ENCODE peak calls at places on chromosomes 3 and 15, in ten cellular contexts. One of them, this sample, is unnamed. For H3K9me3 and H3K27me3, the result is how much of the 10 kb centered on the place peaks cover.

GRCh38 chr3:195030791-195031321 is 240.1 kb downstream of the XXYLT1 start:
- DNase-seq in right cardiac atrium: peak
- DNase-seq in lower lobe of right lung: no peak
- DNase-seq in right atrium auricular region: no peak
- DNase-seq in body of pancreas: no peak
- DNase-seq in iPS DF 6.9: no peak
- DNase-seq in gastrocnemius medialis: no peak
- DNase-seq in GM23248: no peak
- DNase-seq in neuronal stem cell: no peak
- DNase-seq in MM.1S: no peak
- DNase-seq in this sample: no peak

GRCh38 chr3:36477655-36478054 is 97.4 kb downstream of the STAC start:
- DNase-seq in right cardiac atrium: no peak
- DNase-seq in lower lobe of right lung: no peak
- DNase-seq in right atrium auricular region: no peak
- DNase-seq in body of pancreas: no peak
- DNase-seq in iPS DF 6.9: no peak
- DNase-seq in gastrocnemius medialis: no peak
- DNase-seq in GM23248: peak
- DNase-seq in neuronal stem cell: no peak
- DNase-seq in MM.1S: no peak
- DNase-seq in this sample: no peak

GRCh38 chr15:39748276-39748675 is 34.4 kb downstream of the FSIP1 start:
- DNase-seq in right cardiac atrium: no peak
- DNase-seq in lower lobe of right lung: no peak
- DNase-seq in right atrium auricular region: no peak
- DNase-seq in body of pancreas: peak
- DNase-seq in iPS DF 6.9: no peak
- DNase-seq in gastrocnemius medialis: no peak
- DNase-seq in GM23248: peak
- DNase-seq in neuronal stem cell: no peak
- DNase-seq in MM.1S: no peak
- DNase-seq in this sample: no peak

GRCh38 chr3:111956995-111957736 is 21.7 kb upstream of the ABHD10 start:
- DNase-seq in right cardiac atrium: no peak
- DNase-seq in lower lobe of right lung: no peak
- DNase-seq in right atrium auricular region: no peak
- DNase-seq in body of pancreas: no peak
- DNase-seq in iPS DF 6.9: no peak
- DNase-seq in gastrocnemius medialis: no peak
- DNase-seq in GM23248: no peak
- DNase-seq in neuronal stem cell: no peak
- DNase-seq in MM.1S: no peak
- DNase-seq in this sample: peak

GRCh38 chr15:78540135-78540954 is at the start of gene PSMA4:
- DNase-seq in right cardiac atrium: peak
- DNase-seq in lower lobe of right lung: peak
- DNase-seq in right atrium auricular region: peak
- DNase-seq in body of pancreas: peak
- DNase-seq in iPS DF 6.9: peak
- DNase-seq in gastrocnemius medialis: peak
- DNase-seq in GM23248: peak
- DNase-seq in neuronal stem cell: peak
- DNase-seq in MM.1S: peak
- DNase-seq in this sample: peak

GRCh38 chr15:75152382-75153079 is 49.2 kb upstream of the C15orf39 start:
- DNase-seq in right cardiac atrium: no peak
- DNase-seq in lower lobe of right lung: no peak
- DNase-seq in right atrium auricular region: no peak
- DNase-seq in body of pancreas: no peak
- DNase-seq in iPS DF 6.9: no peak
- DNase-seq in gastrocnemius medialis: no peak
- DNase-seq in GM23248: no peak
- DNase-seq in neuronal stem cell: no peak
- DNase-seq in MM.1S: no peak
- DNase-seq in this sample: no peak

GRCh38 chr3:18683900-18684299 is 258.8 kb upstream of the SATB1 start:
- DNase-seq in right cardiac atrium: no peak
- DNase-seq in lower lobe of right lung: no peak
- DNase-seq in right atrium auricular region: no peak
- DNase-seq in body of pancreas: no peak
- DNase-seq in iPS DF 6.9: no peak
- DNase-seq in gastrocnemius medialis: no peak
- DNase-seq in GM23248: no peak
- DNase-seq in neuronal stem cell: no peak
- DNase-seq in MM.1S: no peak
- DNase-seq in this sample: no peak

GRCh38 chr15:89362203-89363101 is 27.8 kb upstream of the POLG start:
- DNase-seq in right cardiac atrium: no peak
- DNase-seq in lower lobe of right lung: no peak
- DNase-seq in right atrium auricular region: no peak
- DNase-seq in body of pancreas: no peak
- DNase-seq in iPS DF 6.9: no peak
- DNase-seq in gastrocnemius medialis: no peak
- DNase-seq in GM23248: no peak
- DNase-seq in neuronal stem cell: no peak
- DNase-seq in MM.1S: no peak
- DNase-seq in this sample: no peak

GRCh38 chr3:78134496-78134895 is 1094.6 kb downstream of the ROBO2 start:
- DNase-seq in right cardiac atrium: no peak
- DNase-seq in lower lobe of right lung: no peak
- DNase-seq in right atrium auricular region: no peak
- DNase-seq in body of pancreas: no peak
- DNase-seq in iPS DF 6.9: no peak
- DNase-seq in gastrocnemius medialis: no peak
- DNase-seq in GM23248: no peak
- DNase-seq in neuronal stem cell: no peak
- DNase-seq in MM.1S: no peak
- DNase-seq in this sample: no peak

GRCh38 chr15:60679256-60679655 is 200.3 kb upstream of the ICE2 start:
- DNase-seq in right cardiac atrium: no peak
- DNase-seq in lower lobe of right lung: no peak
- DNase-seq in right atrium auricular region: no peak
- DNase-seq in body of pancreas: no peak
- DNase-seq in iPS DF 6.9: no peak
- DNase-seq in gastrocnemius medialis: no peak
- DNase-seq in GM23248: peak
- DNase-seq in neuronal stem cell: no peak
- DNase-seq in MM.1S: no peak
- DNase-seq in this sample: no peak

GRCh38 chr3:22089284-22089683 is 338.3 kb upstream of the ZNF385D start:
- DNase-seq in right cardiac atrium: no peak
- DNase-seq in lower lobe of right lung: no peak
- DNase-seq in right atrium auricular region: no peak
- DNase-seq in body of pancreas: peak
- DNase-seq in iPS DF 6.9: peak
- DNase-seq in gastrocnemius medialis: no peak
- DNase-seq in GM23248: peak
- DNase-seq in neuronal stem cell: peak
- DNase-seq in MM.1S: peak
- DNase-seq in this sample: peak

GRCh38 chr15:59307164-59307535 is 65.5 kb downstream of the MYO1E start:
- DNase-seq in right cardiac atrium: no peak
- DNase-seq in lower lobe of right lung: no peak
- DNase-seq in right atrium auricular region: no peak
- DNase-seq in body of pancreas: no peak
- DNase-seq in iPS DF 6.9: no peak
- DNase-seq in gastrocnemius medialis: no peak
- DNase-seq in GM23248: no peak
- DNase-seq in neuronal stem cell: no peak
- DNase-seq in MM.1S: no peak
- DNase-seq in this sample: no peak

GRCh38 chr3:53252105-53252946 is 3.5 kb downstream of the TKT start:
- DNase-seq in right cardiac atrium: peak
- DNase-seq in lower lobe of right lung: peak
- DNase-seq in right atrium auricular region: no peak
- DNase-seq in body of pancreas: peak
- DNase-seq in iPS DF 6.9: no peak
- DNase-seq in gastrocnemius medialis: no peak
- DNase-seq in GM23248: no peak
- DNase-seq in neuronal stem cell: no peak
- DNase-seq in MM.1S: no peak
- DNase-seq in this sample: peak

GRCh38 chr3:94159062-94159726 is 96.3 kb downstream of the NSUN3 start:
- DNase-seq in right cardiac atrium: peak
- DNase-seq in lower lobe of right lung: no peak
- DNase-seq in right atrium auricular region: peak
- DNase-seq in body of pancreas: no peak
- DNase-seq in iPS DF 6.9: no peak
- DNase-seq in gastrocnemius medialis: no peak
- DNase-seq in GM23248: peak
- DNase-seq in neuronal stem cell: no peak
- DNase-seq in MM.1S: no peak
- DNase-seq in this sample: no peak

GRCh38 chr15:90862964-90863721 is 5.2 kb upstream of the FURIN start:
- DNase-seq in right cardiac atrium: no peak
- DNase-seq in lower lobe of right lung: peak
- DNase-seq in right atrium auricular region: peak
- DNase-seq in body of pancreas: peak
- DNase-seq in iPS DF 6.9: no peak
- DNase-seq in gastrocnemius medialis: no peak
- DNase-seq in GM23248: peak
- DNase-seq in neuronal stem cell: no peak
- DNase-seq in MM.1S: no peak
- DNase-seq in this sample: no peak

GRCh38 chr15:52733078-52733477 is 53.9 kb upstream of the ATOSA start:
- DNase-seq in right cardiac atrium: no peak
- DNase-seq in lower lobe of right lung: no peak
- DNase-seq in right atrium auricular region: no peak
- DNase-seq in body of pancreas: no peak
- DNase-seq in iPS DF 6.9: no peak
- DNase-seq in gastrocnemius medialis: peak
- DNase-seq in GM23248: no peak
- DNase-seq in neuronal stem cell: no peak
- DNase-seq in MM.1S: no peak
- DNase-seq in this sample: no peak

GRCh38 chr3:133991209-133991608 is 38.5 kb downstream of the SLCO2A1 start:
- DNase-seq in right cardiac atrium: peak
- DNase-seq in lower lobe of right lung: no peak
- DNase-seq in right atrium auricular region: no peak
- DNase-seq in body of pancreas: no peak
- DNase-seq in iPS DF 6.9: no peak
- DNase-seq in gastrocnemius medialis: no peak
- DNase-seq in GM23248: peak
- DNase-seq in neuronal stem cell: no peak
- DNase-seq in MM.1S: no peak
- DNase-seq in this sample: no peak

GRCh38 chr15:98646546-98647025 is 1.8 kb upstream of the IGF1R start:
- DNase-seq in right cardiac atrium: no peak
- DNase-seq in lower lobe of right lung: no peak
- DNase-seq in right atrium auricular region: no peak
- DNase-seq in body of pancreas: no peak
- DNase-seq in iPS DF 6.9: no peak
- DNase-seq in gastrocnemius medialis: no peak
- DNase-seq in GM23248: no peak
- DNase-seq in neuronal stem cell: no peak
- DNase-seq in MM.1S: no peak
- DNase-seq in this sample: no peak
- H3K4me3 ChIP-seq in right cardiac atrium: peak
- H3K4me3 ChIP-seq in lower lobe of right lung: peak
- H3K4me3 ChIP-seq in right atrium auricular region: peak
- H3K4me3 ChIP-seq in body of pancreas: peak
- H3K4me3 ChIP-seq in iPS DF 6.9: peak
- H3K4me3 ChIP-seq in gastrocnemius medialis: peak
- H3K4me3 ChIP-seq in GM23248: peak
- H3K4me3 ChIP-seq in neuronal stem cell: peak
- H3K4me3 ChIP-seq in MM.1S: peak
- H3K4me3 ChIP-seq in this sample: peak

GRCh38 chr15:25426896-25427610 is 11.8 kb downstream of the UBE3A start:
- DNase-seq in right cardiac atrium: no peak
- DNase-seq in lower lobe of right lung: no peak
- DNase-seq in right atrium auricular region: no peak
- DNase-seq in body of pancreas: no peak
- DNase-seq in iPS DF 6.9: no peak
- DNase-seq in gastrocnemius medialis: no peak
- DNase-seq in GM23248: no peak
- DNase-seq in neuronal stem cell: no peak
- DNase-seq in MM.1S: no peak
- DNase-seq in this sample: peak
- H3K9me3 ChIP-seq in right cardiac atrium: under half
- H3K9me3 ChIP-seq in lower lobe of right lung: under half
- H3K9me3 ChIP-seq in right atrium auricular region: under half
- H3K9me3 ChIP-seq in body of pancreas: under half
- H3K9me3 ChIP-seq in iPS DF 6.9: under half
- H3K9me3 ChIP-seq in gastrocnemius medialis: under half
- H3K9me3 ChIP-seq in GM23248: under half
- H3K9me3 ChIP-seq in neuronal stem cell: under half
- H3K9me3 ChIP-seq in MM.1S: under half
- H3K9me3 ChIP-seq in this sample: under half

DNA sequence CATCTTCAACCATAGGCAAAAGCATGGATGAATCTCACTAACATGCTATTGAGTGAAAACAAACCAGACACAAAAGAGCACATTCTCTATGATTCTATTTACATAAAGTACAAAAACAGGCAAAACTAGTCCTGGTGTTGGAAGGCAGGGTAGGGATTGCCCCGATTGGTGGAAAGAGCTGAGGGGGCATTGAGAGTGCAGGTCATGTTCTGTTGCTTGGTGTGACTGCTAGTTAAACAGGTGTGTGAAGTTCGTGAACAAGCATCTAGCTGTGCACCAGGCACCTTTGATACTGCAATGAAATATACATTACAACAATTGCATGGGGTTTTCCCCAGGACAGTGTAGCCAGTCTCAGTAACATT is 26.3 kb upstream of the THRB start:
- DNase-seq in right cardiac atrium: no peak
- DNase-seq in lower lobe of right lung: no peak
- DNase-seq in right atrium auricular region: no peak
- DNase-seq in body of pancreas: no peak
- DNase-seq in iPS DF 6.9: no peak
- DNase-seq in gastrocnemius medialis: no peak
- DNase-seq in GM23248: no peak
- DNase-seq in neuronal stem cell: no peak
- DNase-seq in MM.1S: no peak
- DNase-seq in this sample: peak
- H3K27me3 ChIP-seq in right cardiac atrium: under half
- H3K27me3 ChIP-seq in lower lobe of right lung: under half
- H3K27me3 ChIP-seq in right atrium auricular region: under half
- H3K27me3 ChIP-seq in body of pancreas: under half
- H3K27me3 ChIP-seq in iPS DF 6.9: under half
- H3K27me3 ChIP-seq in gastrocnemius medialis: under half
- H3K27me3 ChIP-seq in GM23248: under half
- H3K27me3 ChIP-seq in neuronal stem cell: under half
- H3K27me3 ChIP-seq in MM.1S: under half
- H3K27me3 ChIP-seq in this sample: under half

DNA sequence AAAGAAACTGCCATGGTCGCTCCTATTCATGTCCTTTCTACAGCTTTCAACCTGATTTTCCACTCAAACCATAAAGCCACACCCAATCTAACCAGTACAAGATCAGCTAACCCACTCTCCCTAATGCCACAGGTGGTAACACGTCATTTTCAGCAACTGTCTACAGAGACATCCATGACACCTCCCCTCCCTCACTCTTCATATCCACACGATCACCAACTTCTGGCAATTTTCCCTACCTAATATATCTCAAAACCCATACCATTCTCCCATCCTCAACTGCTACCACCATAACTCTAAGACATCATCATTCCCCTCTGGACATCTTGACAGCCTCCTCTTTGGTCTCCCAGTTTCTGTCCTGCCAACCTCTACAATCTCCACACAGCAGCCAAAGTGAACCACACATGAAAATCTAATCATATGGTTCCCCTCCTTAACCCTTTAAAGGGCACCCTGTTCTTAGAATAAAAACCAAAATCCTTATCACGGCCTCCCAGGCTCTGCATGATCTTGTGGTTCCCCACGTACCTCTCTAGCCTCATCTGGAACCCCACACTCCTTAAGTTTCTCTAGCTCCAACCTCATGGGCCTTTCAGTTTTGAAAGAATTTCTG is 33.6 kb downstream of the SPINK8 start:
- DNase-seq in right cardiac atrium: no peak
- DNase-seq in lower lobe of right lung: no peak
- DNase-seq in right atrium auricular region: no peak
- DNase-seq in body of pancreas: no peak
- DNase-seq in iPS DF 6.9: no peak
- DNase-seq in gastrocnemius medialis: no peak
- DNase-seq in GM23248: no peak
- DNase-seq in neuronal stem cell: no peak
- DNase-seq in MM.1S: no peak
- DNase-seq in this sample: no peak
- H3K4me3 ChIP-seq in right cardiac atrium: no peak
- H3K4me3 ChIP-seq in lower lobe of right lung: peak
- H3K4me3 ChIP-seq in right atrium auricular region: peak
- H3K4me3 ChIP-seq in body of pancreas: no peak
- H3K4me3 ChIP-seq in iPS DF 6.9: no peak
- H3K4me3 ChIP-seq in gastrocnemius medialis: no peak
- H3K4me3 ChIP-seq in GM23248: peak
- H3K4me3 ChIP-seq in neuronal stem cell: no peak
- H3K4me3 ChIP-seq in MM.1S: no peak
- H3K4me3 ChIP-seq in this sample: peak